ENCODE peak calls at places on chromosome 3, in eight cellular contexts. V, Z, H, X, S, Q, M and F are unnamed samples.

GRCh38 chr3:38542401-38543298 is 46.5 kb downstream of the EXOG start:
- DNase-seq in S (no peak), H (no peak), Q (no peak), V (no peak), Z (peak; percentile 35), X (no peak), M (no peak), F (no peak)

GRCh38 chr3:71581451-71581980 is 2.0 kb downstream of the FOXP1 start:
- DNase-seq in M (peak; percentile 14), V (no peak), X (peak; percentile 16), S (no peak), H (peak; percentile 27), Q (peak; percentile 55), Z (peak; percentile 50), F (peak; percentile 84)

GRCh38 chr3:197181751-197182150 is 116.7 kb downstream of the DLG1 start:
- DNase-seq in M (no peak), Z (no peak), H (no peak), S (no peak), Q (no peak), V (no peak), X (no peak), F (peak; percentile 65)

GRCh38 chr3:5846271-5846670 is 658.8 kb downstream of the EDEM1 start:
- DNase-seq in M (no peak), X (no peak), Q (no peak), V (no peak), H (no peak), Z (no peak), S (no peak), F (no peak)

GRCh38 chr3:31858439-31858838 is 122.6 kb downstream of the OSBPL10 start:
- DNase-seq in X (no peak), M (no peak), V (no peak), Z (peak; percentile 8), S (no peak), H (no peak), Q (no peak), F (peak; percentile 87)

GRCh38 chr3:183572935-183573334 is 17.4 kb upstream of the KLHL6 start:
- DNase-seq in S (no peak), Q (no peak), V (no peak), M (no peak), H (no peak), X (no peak), Z (no peak), F (peak; percentile 65)

GRCh38 chr3:191290311-191291025 is 38.7 kb upstream of the CCDC50 start:
- DNase-seq in X (no peak), Z (no peak), V (no peak), S (no peak), Q (no peak), M (no peak), H (peak; percentile 32), F (no peak)

GRCh38 chr3:185089343-185089742 is 63.5 kb downstream of the C3orf70 start:
- DNase-seq in Z (peak; percentile 53), V (no peak), M (no peak), Q (no peak), S (no peak), H (no peak), X (no peak), F (no peak)

GRCh38 chr3:160622263-160623045 is 54.5 kb upstream of the ARL14 start:
- DNase-seq in H (no peak), S (no peak), V (no peak), Q (no peak), M (no peak), X (no peak), Z (no peak), F (no peak)

GRCh38 chr3:184795493-184796198 is 16.3 kb upstream of the VPS8 start:
- DNase-seq in M (no peak), Q (no peak), S (no peak), V (no peak), H (no peak), Z (no peak), X (no peak), F (peak; percentile 63)

GRCh38 chr3:5095879-5096278 is 26.2 kb upstream of the ARL8B start:
- DNase-seq in Z (no peak), V (no peak), H (no peak), X (no peak), S (no peak), M (no peak), Q (peak; percentile 46), F (no peak)